ENCODE peak calls at places on chromosomes 12 and 14, in six cellular contexts. One of them, this sample, is unnamed.
A peak's percentile ranks its signal among the peaks of the same experiment; 100 is the strongest.

GRCh38 chr12:10363665-10363921 is 26.2 kb downstream of the KLRK1 start:
- DNase-seq in heart right ventricle: no peak
- DNase-seq in breast epithelium: no peak
- DNase-seq in Karpas-422: no peak
- DNase-seq in body of pancreas: no peak
- DNase-seq in Peyer's patch: no peak
- DNase-seq in this sample: no peak

GRCh38 chr14:26719514-26719913 is 121.7 kb upstream of the NOVA1 start:
- DNase-seq in breast epithelium: no peak
- DNase-seq in Karpas-422: no peak
- DNase-seq in heart right ventricle: no peak
- DNase-seq in Peyer's patch: no peak
- DNase-seq in body of pancreas: no peak
- DNase-seq in this sample: no peak

GRCh38 chr12:57430117-57430930 is 519 bp downstream of the R3HDM2 start:
- DNase-seq in Peyer's patch: peak; percentile 72
- DNase-seq in heart right ventricle: peak; percentile 48
- DNase-seq in breast epithelium: no peak
- DNase-seq in Karpas-422: peak; percentile 87
- DNase-seq in body of pancreas: no peak
- DNase-seq in this sample: peak; percentile 58

GRCh38 chr14:53955671-53956426 is 776 bp downstream of the BMP4 start:
- DNase-seq in heart right ventricle: peak; percentile 70
- DNase-seq in breast epithelium: no peak
- DNase-seq in Karpas-422: no peak
- DNase-seq in body of pancreas: no peak
- DNase-seq in Peyer's patch: peak; percentile 82
- DNase-seq in this sample: no peak

GRCh38 chr12:42990387-42990786 is 400.8 kb upstream of the PRICKLE1 start:
- DNase-seq in breast epithelium: no peak
- DNase-seq in body of pancreas: no peak
- DNase-seq in Karpas-422: no peak
- DNase-seq in heart right ventricle: no peak
- DNase-seq in Peyer's patch: no peak
- DNase-seq in this sample: no peak

GRCh38 chr12:99498756-99499155 is 148.8 kb upstream of the GARIN6 start:
- DNase-seq in Peyer's patch: no peak
- DNase-seq in body of pancreas: no peak
- DNase-seq in breast epithelium: no peak
- DNase-seq in heart right ventricle: no peak
- DNase-seq in Karpas-422: no peak
- DNase-seq in this sample: no peak

GRCh38 chr12:47192046-47192445 is 112.3 kb upstream of the AMIGO2 start:
- DNase-seq in heart right ventricle: no peak
- DNase-seq in Karpas-422: no peak
- DNase-seq in body of pancreas: no peak
- DNase-seq in breast epithelium: no peak
- DNase-seq in Peyer's patch: no peak
- DNase-seq in this sample: peak; percentile 54

GRCh38 chr12:38056701-38057689 is 259.6 kb upstream of the ALG10B start:
- DNase-seq in heart right ventricle: no peak
- DNase-seq in Karpas-422: no peak
- DNase-seq in breast epithelium: no peak
- DNase-seq in Peyer's patch: no peak
- DNase-seq in body of pancreas: no peak
- DNase-seq in this sample: no peak

GRCh38 chr14:31921741-31922140 is 155.4 kb upstream of the ARHGAP5 start:
- DNase-seq in heart right ventricle: no peak
- DNase-seq in body of pancreas: no peak
- DNase-seq in Peyer's patch: no peak
- DNase-seq in breast epithelium: no peak
- DNase-seq in Karpas-422: peak; percentile 81
- DNase-seq in this sample: no peak

GRCh38 chr12:129064201-129064881 is 211.1 kb downstream of the GLT1D1 start:
- DNase-seq in Karpas-422: no peak
- DNase-seq in body of pancreas: no peak
- DNase-seq in breast epithelium: no peak
- DNase-seq in Peyer's patch: no peak
- DNase-seq in heart right ventricle: no peak
- DNase-seq in this sample: no peak

GRCh38 chr12:98635657-98636323 is 8.8 kb downstream of the IKBIP start:
- DNase-seq in breast epithelium: no peak
- DNase-seq in Peyer's patch: no peak
- DNase-seq in body of pancreas: no peak
- DNase-seq in Karpas-422: peak; percentile 77
- DNase-seq in heart right ventricle: no peak
- DNase-seq in this sample: no peak

GRCh38 chr12:103924761-103925641 is 5.2 kb upstream of the HSP90B1 start:
- DNase-seq in Peyer's patch: no peak
- DNase-seq in heart right ventricle: no peak
- DNase-seq in breast epithelium: no peak
- DNase-seq in body of pancreas: no peak
- DNase-seq in Karpas-422: no peak
- DNase-seq in this sample: no peak

DNA sequence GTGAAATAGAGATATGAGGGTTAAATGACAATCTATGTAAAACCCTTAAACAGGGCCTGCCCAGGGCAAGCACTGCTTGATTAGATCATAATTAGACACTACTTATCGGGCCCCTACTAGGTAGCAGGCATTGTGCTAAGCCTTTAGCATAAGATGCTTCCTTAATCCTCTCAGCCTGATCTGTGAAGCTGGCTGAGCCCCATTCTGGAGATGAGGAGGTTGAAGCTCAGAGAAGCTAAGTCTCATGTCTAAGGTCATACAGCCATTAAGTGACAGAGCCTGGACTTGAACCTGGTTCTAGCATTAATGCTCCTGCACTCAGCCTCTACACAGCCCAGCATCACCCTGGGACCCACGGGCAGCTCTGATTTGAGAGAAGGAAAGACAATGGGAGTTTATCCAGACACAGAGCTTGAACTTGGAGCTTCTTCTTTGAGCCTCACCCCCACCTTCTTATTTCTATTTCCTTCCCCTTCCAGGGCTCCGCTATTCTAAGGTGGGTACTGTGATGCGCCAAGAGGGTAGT is 761 bp upstream of the ZDHHC22 start:
- DNase-seq in breast epithelium: no peak
- DNase-seq in Karpas-422: no peak
- DNase-seq in heart right ventricle: no peak
- DNase-seq in Peyer's patch: no peak
- DNase-seq in body of pancreas: no peak
- DNase-seq in this sample: no peak
- H3K4me3 ChIP-seq in breast epithelium: no peak overlapping the region
- H3K4me3 ChIP-seq in Karpas-422: no peak overlapping the region
- H3K4me3 ChIP-seq in heart right ventricle: no peak overlapping the region
- H3K4me3 ChIP-seq in Peyer's patch: no peak overlapping the region
- H3K4me3 ChIP-seq in body of pancreas: no peak overlapping the region
- H3K4me3 ChIP-seq in this sample: no peak overlapping the region

DNA sequence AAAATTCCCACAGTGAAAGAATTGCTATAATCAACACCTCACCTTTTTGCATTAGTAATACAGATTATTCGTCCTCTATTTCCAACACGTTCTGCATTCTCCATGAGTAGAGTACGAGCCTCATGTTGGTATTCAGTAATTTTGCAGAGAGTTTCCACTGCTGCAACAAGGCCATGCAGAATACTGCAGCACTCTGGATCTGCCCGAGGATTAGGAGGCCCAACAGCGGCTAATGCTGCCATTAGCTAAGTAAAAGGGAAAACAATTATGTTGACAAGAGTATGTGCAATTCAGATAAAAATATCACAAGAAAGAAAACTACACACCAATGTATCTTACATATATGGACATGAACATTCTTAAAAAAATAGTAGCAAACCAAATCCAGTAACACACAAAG is 9.1 kb downstream of the INTS13 start:
- DNase-seq in body of pancreas: no peak
- DNase-seq in Karpas-422: no peak
- DNase-seq in breast epithelium: no peak
- DNase-seq in Peyer's patch: no peak
- DNase-seq in heart right ventricle: no peak
- DNase-seq in this sample: no peak
- H3K36me3 ChIP-seq in body of pancreas: no peaks in the 10 kb centered on the region
- H3K36me3 ChIP-seq in Karpas-422: peaks cover 71% of the 10 kb centered on the region
- H3K36me3 ChIP-seq in breast epithelium: peaks cover 6% of the 10 kb centered on the region
- H3K36me3 ChIP-seq in Peyer's patch: peaks cover 47% of the 10 kb centered on the region
- H3K36me3 ChIP-seq in heart right ventricle: peaks cover 75% of the 10 kb centered on the region
- H3K36me3 ChIP-seq in this sample: peaks cover 50% of the 10 kb centered on the region

GRCh38 chr12:56080556-56081138 is 682 bp downstream of the ERBB3 start:
- DNase-seq in body of pancreas: peak; percentile 71
- DNase-seq in heart right ventricle: no peak
- DNase-seq in Karpas-422: peak; percentile 42
- DNase-seq in Peyer's patch: peak; percentile 86
- DNase-seq in breast epithelium: peak; percentile 69
- DNase-seq in this sample: peak; percentile 26
- H3K27ac ChIP-seq in body of pancreas: peak overlapping the region; percentile 98
- H3K27ac ChIP-seq in heart right ventricle: no peak overlapping the region
- H3K27ac ChIP-seq in Karpas-422: no peak overlapping the region
- H3K27ac ChIP-seq in Peyer's patch: peak overlapping the region; percentile 99
- H3K27ac ChIP-seq in breast epithelium: peak overlapping the region; percentile 88
- H3K27ac ChIP-seq in this sample: no peak overlapping the region

GRCh38 chr14:61588419-61588901 is 106.9 kb upstream of the HIF1A start:
- DNase-seq in Karpas-422: no peak
- DNase-seq in Peyer's patch: no peak
- DNase-seq in body of pancreas: peak; percentile 38
- DNase-seq in heart right ventricle: no peak
- DNase-seq in breast epithelium: no peak
- DNase-seq in this sample: no peak

GRCh38 chr14:61587397-61587713 is 108.0 kb upstream of the HIF1A start:
- DNase-seq in Karpas-422: no peak
- DNase-seq in breast epithelium: no peak
- DNase-seq in body of pancreas: no peak
- DNase-seq in heart right ventricle: no peak
- DNase-seq in Peyer's patch: no peak
- DNase-seq in this sample: no peak

GRCh38 chr14:61585598-61586538 is 109.4 kb upstream of the HIF1A start:
- DNase-seq in body of pancreas: peak; percentile 85
- DNase-seq in Peyer's patch: no peak
- DNase-seq in Karpas-422: no peak
- DNase-seq in breast epithelium: peak; percentile 61
- DNase-seq in heart right ventricle: peak; percentile 85
- DNase-seq in this sample: no peak

GRCh38 chr14:61584258-61584657 is 111.1 kb upstream of the HIF1A start:
- DNase-seq in breast epithelium: no peak
- DNase-seq in heart right ventricle: no peak
- DNase-seq in body of pancreas: no peak
- DNase-seq in Karpas-422: no peak
- DNase-seq in Peyer's patch: no peak
- DNase-seq in this sample: no peak

GRCh38 chr14:61586539-61587396 is 108.5 kb upstream of the HIF1A start:
- DNase-seq in body of pancreas: no peak
- DNase-seq in Karpas-422: no peak
- DNase-seq in Peyer's patch: no peak
- DNase-seq in breast epithelium: no peak
- DNase-seq in heart right ventricle: no peak
- DNase-seq in this sample: no peak
- H3K4me3 ChIP-seq in body of pancreas: no peak overlapping the region
- H3K4me3 ChIP-seq in Karpas-422: no peak overlapping the region
- H3K4me3 ChIP-seq in Peyer's patch: no peak overlapping the region
- H3K4me3 ChIP-seq in breast epithelium: no peak overlapping the region
- H3K4me3 ChIP-seq in heart right ventricle: no peak overlapping the region
- H3K4me3 ChIP-seq in this sample: no peak overlapping the region

DNA sequence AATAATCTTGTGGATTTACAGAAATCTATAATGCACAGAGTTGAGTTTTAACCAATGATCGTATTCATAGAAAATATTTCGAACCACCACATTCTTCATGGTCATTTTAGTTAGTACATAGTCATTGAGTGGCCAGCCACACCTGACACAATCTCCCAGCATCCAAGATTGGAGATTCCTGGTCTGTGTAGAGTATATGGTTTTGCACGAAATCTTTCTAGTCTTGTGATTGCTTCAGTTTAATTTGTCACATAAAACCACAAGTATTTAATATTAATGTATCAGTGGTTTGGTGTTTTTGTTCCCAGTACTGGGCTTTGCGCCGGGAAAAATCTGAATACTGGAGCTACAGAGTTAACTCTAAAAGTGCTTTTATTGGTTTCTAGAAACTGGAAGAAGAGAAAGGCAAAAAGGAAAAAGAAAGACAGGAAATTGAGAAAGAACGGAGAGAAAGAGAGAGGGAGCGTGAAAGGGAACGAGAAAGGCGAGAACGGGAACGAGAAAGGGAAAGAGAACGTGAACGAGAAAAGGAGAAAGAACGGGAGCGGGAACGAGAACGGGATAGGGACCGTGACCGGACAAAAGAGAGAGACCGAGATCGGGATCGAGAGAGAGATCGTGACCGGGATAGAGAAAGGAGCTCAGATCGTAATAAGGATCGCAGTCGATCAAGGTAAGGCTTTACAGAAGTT is 33.4 kb upstream of the PSEN1 start:
- DNase-seq in body of pancreas: no peak
- DNase-seq in Karpas-422: no peak
- DNase-seq in heart right ventricle: no peak
- DNase-seq in Peyer's patch: no peak
- DNase-seq in breast epithelium: no peak
- DNase-seq in this sample: no peak
- H3K36me3 ChIP-seq in body of pancreas: no peaks in the 10 kb centered on the region
- H3K36me3 ChIP-seq in Karpas-422: peaks cover 73% of the 10 kb centered on the region
- H3K36me3 ChIP-seq in heart right ventricle: peaks cover 98% of the 10 kb centered on the region
- H3K36me3 ChIP-seq in Peyer's patch: peaks cover 94% of the 10 kb centered on the region
- H3K36me3 ChIP-seq in breast epithelium: peaks cover 13% of the 10 kb centered on the region
- H3K36me3 ChIP-seq in this sample: peaks cover 95% of the 10 kb centered on the region

GRCh38 chr14:96272777-96273471 is 16.9 kb downstream of the BDKRB1 start:
- DNase-seq in breast epithelium: no peak
- DNase-seq in Karpas-422: no peak
- DNase-seq in heart right ventricle: no peak
- DNase-seq in Peyer's patch: no peak
- DNase-seq in body of pancreas: no peak
- DNase-seq in this sample: no peak

GRCh38 chr14:96271421-96271762 is 15.4 kb downstream of the BDKRB1 start:
- DNase-seq in Peyer's patch: no peak
- DNase-seq in breast epithelium: no peak
- DNase-seq in body of pancreas: no peak
- DNase-seq in heart right ventricle: no peak
- DNase-seq in Karpas-422: no peak
- DNase-seq in this sample: no peak

GRCh38 chr14:96275182-96276112 is 19.4 kb downstream of the BDKRB1 start:
- DNase-seq in Peyer's patch: peak; percentile 84
- DNase-seq in heart right ventricle: peak; percentile 52
- DNase-seq in breast epithelium: peak; percentile 72
- DNase-seq in Karpas-422: peak; percentile 89
- DNase-seq in body of pancreas: peak; percentile 85
- DNase-seq in this sample: peak; percentile 20

GRCh38 chr14:96274122-96274910 is 18.3 kb downstream of the BDKRB1 start:
- DNase-seq in breast epithelium: no peak
- DNase-seq in Karpas-422: no peak
- DNase-seq in heart right ventricle: no peak
- DNase-seq in Peyer's patch: no peak
- DNase-seq in body of pancreas: no peak
- DNase-seq in this sample: no peak

GRCh38 chr14:96273629-96274028 is 17.6 kb downstream of the BDKRB1 start:
- DNase-seq in heart right ventricle: no peak
- DNase-seq in Peyer's patch: no peak
- DNase-seq in body of pancreas: no peak
- DNase-seq in Karpas-422: no peak
- DNase-seq in breast epithelium: no peak
- DNase-seq in this sample: no peak
- H3K27ac ChIP-seq in heart right ventricle: no peak overlapping the region
- H3K27ac ChIP-seq in Peyer's patch: no peak overlapping the region
- H3K27ac ChIP-seq in body of pancreas: no peak overlapping the region
- H3K27ac ChIP-seq in Karpas-422: no peak overlapping the region
- H3K27ac ChIP-seq in breast epithelium: no peak overlapping the region
- H3K27ac ChIP-seq in this sample: no peak overlapping the region

This sample was measured in CD4-positive, CD25-positive, alpha-beta regulatory T cell.